ENCODE peak calls at places on chromosomes 7 and 10, in six cellular contexts. G is transverse colon, L is right lobe of liver, V is Caco-2, R is heart right ventricle, Q is DND-41. B is an unnamed sample.

GRCh38 chr10:30070001-30070759 is 10.8 kb upstream of the JCAD start:
- DNase-seq in G (no peak), L (no peak), V (peak; percentile 78), R (no peak), Q (no peak), B (no peak)

GRCh38 chr10:4196948-4197390 is 412.0 kb upstream of the KLF6 start:
- DNase-seq in G (no peak), L (no peak), V (no peak), R (no peak), Q (no peak), B (no peak)

GRCh38 chr10:43879742-43880141 is 231.1 kb upstream of the ZNF32 start:
- DNase-seq in G (no peak), L (no peak), V (no peak), R (no peak), Q (no peak), B (no peak)

GRCh38 chr10:71205468-71205867 is 6.9 kb upstream of the UNC5B start:
- DNase-seq in G (no peak), L (no peak), V (no peak), R (no peak), Q (no peak), B (no peak)

GRCh38 chr10:78458983-78459638 is 425.4 kb downstream of the RPS24 start:
- DNase-seq in G (no peak), L (no peak), V (peak; percentile 81), R (no peak), Q (no peak), B (peak; percentile 43)

GRCh38 chr7:105354383-105354782 is 34.3 kb downstream of the SRPK2 start:
- DNase-seq in G (no peak), L (no peak), V (no peak), R (no peak), Q (no peak), B (no peak)

GRCh38 chr7:47783456-47784240 is 164.6 kb downstream of the PKD1L1 start:
- DNase-seq in G (no peak), L (no peak), V (no peak), R (no peak), Q (no peak), B (no peak)

GRCh38 chr7:151590071-151590800 is 70.5 kb upstream of the RHEB start:
- DNase-seq in G (peak; percentile 25), L (no peak), V (no peak), R (no peak), Q (no peak), B (no peak)

GRCh38 chr7:11786186-11786585 is 45.8 kb downstream of the THSD7A start:
- DNase-seq in G (no peak), L (no peak), V (no peak), R (no peak), Q (no peak), B (no peak)

GRCh38 chr7:106139253-106140251 is 27.4 kb upstream of the SYPL1 start:
- DNase-seq in G (peak; percentile 24), L (no peak), V (no peak), R (peak; percentile 53), Q (no peak), B (no peak)

GRCh38 chr10:61028861-61029361 is 84.9 kb upstream of the RHOBTB1 start:
- DNase-seq in G (no peak), L (no peak), V (no peak), R (no peak), Q (no peak), B (no peak)

GRCh38 chr10:18797286-18797685 is 138.1 kb downstream of the ARL5B start:
- DNase-seq in G (no peak), L (no peak), V (no peak), R (no peak), Q (no peak), B (peak; percentile 2)

GRCh38 chr10:43863270-43863669 is 214.6 kb upstream of the ZNF32 start:
- DNase-seq in G (no peak), L (no peak), V (no peak), R (no peak), Q (no peak), B (no peak)

GRCh38 chr10:113585949-113586348 is 33.1 kb downstream of the HABP2 start:
- DNase-seq in G (no peak), L (no peak), V (no peak), R (no peak), Q (no peak), B (no peak)

GRCh38 chr7:45599851-45600706 is 25.9 kb downstream of the ADCY1 start:
- DNase-seq in G (no peak), L (peak; percentile 38), V (no peak), R (peak; percentile 46), Q (no peak), B (no peak)

GRCh38 chr7:137862964-137863363 is 16.2 kb upstream of the DGKI start:
- DNase-seq in G (no peak), L (no peak), V (no peak), R (no peak), Q (no peak), B (no peak)

GRCh38 chr7:137862358-137862757 is 15.6 kb upstream of the DGKI start:
- DNase-seq in G (no peak), L (no peak), V (no peak), R (no peak), Q (no peak), B (no peak)

GRCh38 chr7:137869260-137869659 is 22.5 kb upstream of the DGKI start:
- DNase-seq in G (no peak), L (no peak), V (no peak), R (no peak), Q (no peak), B (no peak)

GRCh38 chr7:137867289-137867688 is 20.5 kb upstream of the DGKI start:
- DNase-seq in G (no peak), L (no peak), V (no peak), R (peak; percentile 36), Q (no peak), B (no peak)

DNA sequence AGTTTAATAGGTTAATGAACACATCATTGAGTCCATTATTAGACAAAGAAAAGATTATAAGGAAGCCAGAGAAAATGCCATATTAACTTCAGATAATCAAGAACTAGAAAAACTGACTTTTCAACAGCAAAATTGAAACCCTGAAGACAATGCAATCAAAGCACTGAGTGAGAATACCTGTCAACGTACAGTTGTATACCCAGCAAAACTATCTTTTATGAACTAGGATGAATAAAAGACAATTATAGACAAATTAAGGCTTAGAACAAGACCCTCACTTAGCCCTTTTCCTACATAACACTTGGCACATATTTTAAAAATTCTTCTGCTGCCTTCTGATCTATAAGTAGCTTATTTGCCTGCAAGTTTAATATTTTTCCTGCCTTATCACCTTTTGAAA is 19.0 kb upstream of the DGKI start:
- DNase-seq in G (no peak), L (no peak), V (no peak), R (no peak), Q (no peak), B (no peak)
- H3K36me3 ChIP-seq in G (no peaks in the 10 kb centered on the region), L (no peaks in the 10 kb centered on the region), V (peaks cover 10% of the 10 kb centered on the region), R (no peaks in the 10 kb centered on the region), Q (no peaks in the 10 kb centered on the region), B (peaks cover 9% of the 10 kb centered on the region)

GRCh38 chr7:116710764-116711452 is 38.9 kb downstream of the MET start:
- DNase-seq in G (no peak), L (no peak), V (no peak), R (no peak), Q (no peak), B (peak; percentile 18)
- H3K4me3 ChIP-seq in G (no peak overlapping the region), L (no peak overlapping the region), V (no peak overlapping the region), R (no peak overlapping the region), Q (no peak overlapping the region), B (no peak overlapping the region)

DNA sequence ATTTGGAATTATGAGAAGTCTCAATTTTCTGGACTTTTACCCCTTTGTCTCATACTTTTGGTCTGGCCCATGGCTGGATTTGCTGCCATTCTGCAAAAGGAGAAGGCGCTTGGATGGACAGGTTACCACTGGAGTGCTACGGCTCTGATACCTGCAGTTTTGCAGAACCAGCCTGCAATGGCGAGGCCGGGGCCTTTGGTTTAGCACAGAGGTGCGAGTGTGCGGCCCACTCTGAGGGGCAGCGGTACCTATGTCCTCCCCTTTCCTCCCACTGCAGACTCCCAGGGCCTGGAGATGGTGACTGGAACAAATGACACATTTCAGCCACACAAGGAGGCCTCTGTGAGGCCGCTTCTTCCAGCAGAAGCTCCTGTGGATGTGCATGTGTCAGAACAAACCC is 11.9 kb downstream of the ZNF777 start:
- DNase-seq in G (no peak), L (no peak), V (no peak), R (no peak), Q (no peak), B (no peak)
- H3K36me3 ChIP-seq in G (no peaks in the 10 kb centered on the region), L (peaks cover 60% of the 10 kb centered on the region), V (peaks cover 7% of the 10 kb centered on the region), R (no peaks in the 10 kb centered on the region), Q (peaks cover 74% of the 10 kb centered on the region), B (peaks cover 19% of the 10 kb centered on the region)

DNA sequence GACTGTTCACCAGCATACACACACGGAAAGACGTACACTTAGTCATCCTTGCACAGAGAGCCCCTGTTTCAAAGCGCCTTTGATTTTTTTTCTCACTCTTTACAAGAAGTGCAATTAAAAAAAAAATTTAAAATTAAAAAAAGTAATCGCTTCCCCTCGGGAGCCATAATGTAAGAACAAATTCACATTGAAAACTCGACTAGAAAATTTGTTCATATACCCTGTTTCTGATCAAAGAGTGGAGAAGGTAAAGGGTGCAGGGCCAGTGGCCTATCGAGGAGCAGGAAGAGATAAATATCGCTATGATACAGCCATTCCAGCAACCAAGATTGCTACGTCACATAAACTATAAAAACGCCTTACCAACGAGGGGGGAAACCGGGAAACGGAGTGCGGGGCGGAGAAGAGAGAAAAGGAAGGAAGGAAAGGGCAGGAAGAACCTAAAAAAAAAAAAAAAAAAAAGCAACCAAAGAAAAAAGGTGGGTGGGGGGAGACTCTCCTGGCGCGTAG is 5.0 kb upstream of the HOXA2 start:
- DNase-seq in G (peak; percentile 41), L (no peak), V (no peak), R (no peak), Q (no peak), B (no peak)
- H3K4me3 ChIP-seq in G (peak overlapping the region; percentile 27), L (no peak overlapping the region), V (no peak overlapping the region), R (no peak overlapping the region), Q (no peak overlapping the region), B (no peak overlapping the region)

DNA sequence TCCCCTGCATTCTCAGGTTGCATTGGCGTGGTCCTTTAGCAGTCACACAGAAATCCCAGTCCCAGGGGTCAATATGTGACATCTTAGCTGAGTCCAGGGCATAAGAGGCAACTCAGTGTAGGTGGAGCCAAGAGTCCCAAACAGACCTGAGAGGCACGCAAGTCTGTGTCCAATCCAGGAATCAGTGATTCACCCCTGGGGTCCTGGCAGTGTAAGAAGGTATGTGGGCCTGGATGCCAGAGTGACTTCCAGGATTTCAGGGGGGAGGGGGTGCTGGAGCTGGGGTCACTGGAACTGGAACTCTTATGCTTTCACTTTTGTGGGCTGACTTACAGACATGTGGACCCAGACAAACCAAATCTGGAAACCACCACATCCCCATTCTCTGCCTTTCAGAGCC is 26.8 kb downstream of the FRMPD2 start:
- DNase-seq in G (no peak), L (no peak), V (no peak), R (no peak), Q (peak; percentile 4), B (no peak)
- H3K36me3 ChIP-seq in G (no peaks in the 10 kb centered on the region), L (no peaks in the 10 kb centered on the region), V (no peaks in the 10 kb centered on the region), R (no peaks in the 10 kb centered on the region), Q (no peaks in the 10 kb centered on the region), B (no peaks in the 10 kb centered on the region)

B was measured in small intestine.